ENCODE peak calls at places on chromosomes 16 and 17, in four cellular contexts. Z is HepG2, E is K562, I is SK-N-SH. T is an unnamed sample.

GRCh38 chr16:8675183-8676159 is 1.1 kb downstream of the ABAT start:
- DNase-seq in Z (peak; percentile 96), E (no peak), I (peak; percentile 77), T (no peak)

GRCh38 chr16:86975445-86975844 is 341.7 kb downstream of the C16orf95 start:
- DNase-seq in Z (no peak), E (peak; percentile 66), I (peak; percentile 48), T (no peak)

GRCh38 chr17:32275060-32276042 is 9.7 kb downstream of the RHBDL3 start:
- DNase-seq in Z (no peak), E (peak; percentile 83), I (peak; percentile 53), T (no peak)

GRCh38 chr17:511001-511690 is 158.5 kb upstream of the RPH3AL start:
- DNase-seq in Z (no peak), E (no peak), I (no peak), T (no peak)

GRCh38 chr16:80583466-80583865 is 42.7 kb downstream of the DYNLRB2 start:
- DNase-seq in Z (no peak), E (no peak), I (no peak), T (no peak)

GRCh38 chr17:77315551-77316190 is 174.9 kb downstream of the SEC14L1 start:
- DNase-seq in Z (no peak), E (no peak), I (peak; percentile 87), T (no peak)

GRCh38 chr16:80947708-80948615 is 58.7 kb downstream of the CMC2 start:
- DNase-seq in Z (no peak), E (no peak), I (no peak), T (no peak)

GRCh38 chr17:7883781-7884386 is 4.7 kb upstream of the CHD3 start:
- DNase-seq in Z (no peak), E (peak; percentile 42), I (peak; percentile 55), T (no peak)

GRCh38 chr17:32569171-32570080 is 82.6 kb downstream of the CDK5R1 start:
- DNase-seq in Z (no peak), E (no peak), I (no peak), T (peak; percentile 90)

GRCh38 chr16:2603165-2604015 is 65.6 kb downstream of the PDPK1 start:
- DNase-seq in Z (peak; percentile 94), E (peak; percentile 97), I (peak; percentile 99), T (peak; percentile 82)

GRCh38 chr16:50273888-50274770 is 7.8 kb downstream of the ADCY7 start:
- DNase-seq in Z (no peak), E (peak; percentile 58), I (no peak), T (peak; percentile 64)

GRCh38 chr16:70713781-70714180 is 27.9 kb upstream of the MTSS2 start:
- DNase-seq in Z (no peak), E (no peak), I (peak; percentile 81), T (no peak)

GRCh38 chr16:70712359-70712758 is 26.5 kb upstream of the MTSS2 start:
- DNase-seq in Z (no peak), E (no peak), I (no peak), T (no peak)

GRCh38 chr16:70713342-70713741 is 27.5 kb upstream of the MTSS2 start:
- DNase-seq in Z (no peak), E (no peak), I (no peak), T (no peak)

GRCh38 chr16:70711211-70711978 is 25.5 kb upstream of the MTSS2 start:
- DNase-seq in Z (peak; percentile 80), E (no peak), I (no peak), T (no peak)

DNA sequence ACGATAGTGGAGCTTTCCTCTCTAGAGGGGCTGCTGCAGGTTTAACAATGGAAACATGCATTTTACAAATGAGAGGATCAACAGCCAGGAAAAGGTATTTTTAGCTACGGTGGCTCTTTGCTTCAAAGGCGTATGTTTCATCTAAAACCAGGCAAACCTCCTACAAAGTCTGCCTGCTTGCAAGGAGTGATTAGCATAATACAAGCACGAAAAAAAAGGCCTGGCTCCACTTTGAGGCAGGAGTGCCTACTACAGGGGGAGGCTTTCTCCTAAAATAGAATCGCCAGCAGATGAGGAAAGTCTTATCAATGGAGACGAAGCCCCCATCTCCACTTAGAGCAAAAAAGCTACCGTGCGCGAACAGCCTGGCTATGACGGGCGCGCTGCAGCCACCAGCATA is 27.1 kb upstream of the MTSS2 start:
- DNase-seq in Z (no peak), E (no peak), I (no peak), T (no peak)
- TF ChIP-seq MXI1 in Z (no peak), E (no peak), I (no peak), T (no peak)

GRCh38 chr17:80830020-80830780 is 161.4 kb upstream of the CHMP6 start:
- DNase-seq in Z (no peak), E (no peak), I (no peak), T (no peak)

GRCh38 chr17:80831481-80831880 is 160.2 kb upstream of the CHMP6 start:
- DNase-seq in Z (no peak), E (no peak), I (no peak), T (no peak)

GRCh38 chr17:80833952-80834895 is 157.4 kb upstream of the CHMP6 start:
- DNase-seq in Z (no peak), E (no peak), I (peak; percentile 64), T (no peak)

GRCh38 chr17:80832888-80833583 is 158.6 kb upstream of the CHMP6 start:
- DNase-seq in Z (peak; percentile 86), E (peak; percentile 96), I (peak; percentile 99), T (peak; percentile 73)

DNA sequence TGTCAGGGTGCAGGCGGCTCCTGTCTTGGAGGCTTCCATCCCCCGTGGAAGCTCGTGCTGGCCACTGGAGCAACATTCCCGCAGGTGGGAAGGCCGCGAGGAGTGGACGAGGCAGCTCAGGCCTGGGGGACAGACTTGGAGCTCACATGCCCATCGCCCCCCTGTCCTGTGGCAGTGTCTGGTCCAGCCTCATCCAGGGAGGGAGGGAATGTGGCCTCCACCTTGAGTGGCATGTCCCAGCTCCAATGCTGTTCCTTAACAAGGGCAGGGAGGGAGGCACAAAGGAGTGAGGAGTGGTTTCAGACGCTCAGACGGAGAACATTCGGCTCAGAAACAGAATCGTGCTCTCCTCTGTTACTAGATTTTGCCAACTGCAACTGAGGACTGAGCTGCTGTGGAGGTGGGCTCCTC is 159.4 kb upstream of the CHMP6 start:
- DNase-seq in Z (no peak), E (peak; percentile 58), I (peak; percentile 89), T (no peak)
- TF ChIP-seq YY1 in Z (no peak), E (no peak), I (no peak), T (no peak)

DNA sequence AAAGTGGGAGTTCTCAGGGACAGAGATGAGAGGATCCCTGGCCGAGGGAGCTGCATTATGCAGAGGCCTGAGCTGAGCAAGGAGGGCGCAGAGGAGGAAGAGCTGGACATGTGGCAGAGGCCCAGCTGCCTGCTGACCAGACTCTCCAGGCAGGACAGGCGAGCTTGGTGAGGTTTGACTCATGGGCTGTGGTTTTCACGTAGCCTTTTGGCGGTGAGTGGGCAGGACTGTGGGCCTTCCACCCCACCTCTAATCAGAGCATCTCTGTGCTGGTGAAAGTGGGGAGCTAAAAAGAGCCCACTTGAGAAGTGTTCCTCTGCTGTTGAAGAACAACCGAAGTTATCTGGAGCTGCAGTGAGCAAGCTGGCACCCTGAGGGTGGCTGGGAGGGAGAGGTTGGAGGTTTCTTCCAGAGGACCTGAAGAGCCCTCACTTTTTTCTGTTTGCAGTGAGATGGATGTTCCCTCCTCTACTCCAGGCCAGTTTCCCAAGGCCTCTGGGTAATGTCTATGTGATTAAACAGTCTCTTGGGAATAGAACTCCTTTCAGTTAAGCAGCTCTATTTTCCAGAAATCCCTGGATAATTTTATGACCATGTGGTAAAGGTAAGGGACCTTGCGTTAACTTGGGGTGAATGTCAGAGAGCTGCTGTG is 11.9 kb downstream of the EPN2 start:
- DNase-seq in Z (no peak), E (no peak), I (no peak), T (no peak)
- TF ChIP-seq MXI1 in Z (no peak), E (no peak), I (no peak), T (no peak)

GRCh38 chr17:6108382-6108781 is 38.2 kb downstream of the WSCD1 start:
- DNase-seq in Z (no peak), E (no peak), I (no peak), T (no peak)

GRCh38 chr17:6110592-6110991 is 40.4 kb downstream of the WSCD1 start:
- DNase-seq in Z (peak; percentile 20), E (no peak), I (no peak), T (peak; percentile 35)

GRCh38 chr17:6108987-6109386 is 38.8 kb downstream of the WSCD1 start:
- DNase-seq in Z (no peak), E (no peak), I (no peak), T (no peak)

GRCh38 chr17:6109541-6109940 is 39.4 kb downstream of the WSCD1 start:
- DNase-seq in Z (no peak), E (no peak), I (no peak), T (no peak)

DNA sequence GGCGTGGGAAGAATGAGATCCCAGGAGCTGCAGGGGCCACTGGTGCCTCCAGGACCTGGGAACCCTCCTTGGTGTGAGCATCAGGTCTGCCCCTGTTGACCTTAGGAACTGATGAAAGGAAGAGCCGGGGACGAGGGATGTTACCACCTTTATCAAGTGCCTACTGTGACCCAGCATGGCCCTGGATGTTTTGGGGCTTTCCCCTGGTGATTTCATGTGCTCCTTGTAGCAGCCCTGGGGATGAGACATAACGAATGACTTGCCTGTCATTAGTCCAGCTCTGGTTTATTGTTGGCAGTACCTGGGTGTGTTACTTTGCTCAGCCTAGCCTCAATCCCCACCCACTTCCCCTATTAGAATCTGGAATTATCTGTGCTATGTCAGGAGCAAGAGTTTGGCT is 39.9 kb downstream of the WSCD1 start:
- DNase-seq in Z (no peak), E (no peak), I (no peak), T (no peak)
- TF ChIP-seq YY1 in Z (no peak), E (no peak), I (no peak), T (no peak)

GRCh38 chr17:82225368-82226029 is 3.3 kb upstream of the SLC16A3 start:
- DNase-seq in Z (no peak), E (no peak), I (no peak), T (no peak)
- TF ChIP-seq MXI1 in Z (peak; percentile 43), E (no peak), I (no peak), T (no peak)

DNA sequence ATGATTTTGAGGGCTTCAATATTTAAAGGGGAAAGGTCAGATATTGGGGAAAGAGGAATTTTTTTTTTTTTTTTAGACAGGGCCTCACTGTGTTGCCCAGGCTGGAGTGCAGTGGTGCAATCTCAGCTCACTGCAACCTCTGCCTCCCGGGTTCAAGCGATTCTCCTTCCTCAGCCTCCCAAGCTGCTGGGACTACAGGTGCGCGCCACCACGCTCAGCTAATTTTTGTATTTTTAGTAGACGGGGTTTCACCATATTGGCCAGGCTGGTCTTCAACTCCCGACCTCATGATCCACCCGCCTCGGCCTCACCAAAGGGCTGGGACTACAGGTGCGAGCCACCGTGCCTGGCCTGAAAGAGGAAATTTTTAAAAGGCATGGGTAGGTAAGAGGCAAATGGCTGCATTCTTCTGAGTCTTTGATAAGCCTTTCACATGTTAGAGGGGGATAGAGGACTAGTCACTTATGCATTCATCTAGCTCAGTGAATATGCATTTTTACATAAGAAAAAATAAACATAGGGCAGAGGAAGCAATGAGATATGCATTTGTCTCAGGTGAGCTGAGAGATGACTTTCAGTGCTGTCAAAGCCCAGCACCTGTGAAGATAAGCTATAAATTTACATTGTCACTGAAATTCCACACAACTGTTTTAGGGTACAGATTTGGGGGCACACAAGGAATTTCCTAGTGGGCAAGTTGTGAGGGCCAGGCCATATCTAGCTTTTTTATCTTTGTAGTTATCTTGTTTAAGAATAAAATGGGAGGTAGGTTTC is 1.1 kb upstream of the FCSK start:
- DNase-seq in Z (no peak), E (peak; percentile 3), I (no peak), T (no peak)
- TF ChIP-seq YY1 in Z (no peak), E (no peak), I (no peak), T (no peak)

GRCh38 chr16:84785843-84786538 is 33.8 kb upstream of the CRISPLD2 start:
- DNase-seq in Z (peak; percentile 34), E (no peak), I (peak; percentile 79), T (no peak)
- TF ChIP-seq MXI1 in Z (no peak), E (no peak), I (no peak), T (no peak)

T was measured in GM12878.